ENCODE peak calls at places on chromosomes 16 and 17, in five cellular contexts. One of them, this sample, is unnamed.

GRCh38 chr16:2762711-2763110 is 10.3 kb downstream of the SRRM2 start:
- DNase-seq in IMR-90: no peak
- DNase-seq in adrenal gland: no peak
- DNase-seq in stomach: no peak
- DNase-seq in breast epithelium: no peak
- DNase-seq in this sample: no peak

GRCh38 chr17:80678621-80679020 is 134.0 kb downstream of the RPTOR start:
- DNase-seq in stomach: no peak
- DNase-seq in breast epithelium: no peak
- DNase-seq in adrenal gland: no peak
- DNase-seq in IMR-90: peak
- DNase-seq in this sample: no peak

GRCh38 chr16:27330542-27330941 is 16.8 kb downstream of the IL4R start:
- DNase-seq in breast epithelium: peak
- DNase-seq in IMR-90: peak
- DNase-seq in stomach: no peak
- DNase-seq in adrenal gland: peak
- DNase-seq in this sample: peak

GRCh38 chr17:7056386-7056785 is 12.5 kb upstream of the SLC16A11 start:
- DNase-seq in IMR-90: no peak
- DNase-seq in stomach: no peak
- DNase-seq in breast epithelium: no peak
- DNase-seq in adrenal gland: no peak
- DNase-seq in this sample: no peak

GRCh38 chr16:30053376-30054015 is 12.1 kb upstream of the ALDOA start:
- DNase-seq in adrenal gland: no peak
- DNase-seq in IMR-90: peak
- DNase-seq in stomach: no peak
- DNase-seq in breast epithelium: no peak
- DNase-seq in this sample: no peak

GRCh38 chr17:76568771-76569170 is 16.9 kb downstream of the ST6GALNAC2 start:
- DNase-seq in adrenal gland: no peak
- DNase-seq in stomach: no peak
- DNase-seq in IMR-90: no peak
- DNase-seq in breast epithelium: no peak
- DNase-seq in this sample: no peak

GRCh38 chr17:7707446-7707845 is 2.4 kb downstream of the EFNB3 start:
- DNase-seq in adrenal gland: no peak
- DNase-seq in stomach: no peak
- DNase-seq in breast epithelium: no peak
- DNase-seq in IMR-90: no peak
- DNase-seq in this sample: no peak

GRCh38 chr16:84844049-84844350 is 24.2 kb downstream of the CRISPLD2 start:
- DNase-seq in adrenal gland: no peak
- DNase-seq in breast epithelium: peak
- DNase-seq in IMR-90: no peak
- DNase-seq in stomach: no peak
- DNase-seq in this sample: no peak

GRCh38 chr16:11667824-11668589 is at the start of gene SNN:
- DNase-seq in stomach: peak
- DNase-seq in adrenal gland: peak
- DNase-seq in breast epithelium: peak
- DNase-seq in IMR-90: peak
- DNase-seq in this sample: peak

GRCh38 chr16:71537643-71538042 is 11.4 kb downstream of the CHST4 start:
- DNase-seq in stomach: no peak
- DNase-seq in adrenal gland: peak
- DNase-seq in breast epithelium: no peak
- DNase-seq in IMR-90: peak
- DNase-seq in this sample: no peak

GRCh38 chr16:49857423-49858181 is 1.7 kb upstream of the ZNF423 start:
- DNase-seq in adrenal gland: peak
- DNase-seq in breast epithelium: no peak
- DNase-seq in IMR-90: peak
- DNase-seq in stomach: peak
- DNase-seq in this sample: no peak

GRCh38 chr17:5100832-5101231 is 10.8 kb downstream of the ZNF232 start:
- DNase-seq in breast epithelium: no peak
- DNase-seq in IMR-90: no peak
- DNase-seq in stomach: no peak
- DNase-seq in adrenal gland: no peak
- DNase-seq in this sample: no peak

GRCh38 chr17:73823684-73824083 is 179.4 kb upstream of the SDK2 start:
- DNase-seq in IMR-90: no peak
- DNase-seq in stomach: no peak
- DNase-seq in breast epithelium: no peak
- DNase-seq in adrenal gland: no peak
- DNase-seq in this sample: no peak

GRCh38 chr16:84579936-84580335 is 37.9 kb downstream of the COTL1 start:
- DNase-seq in IMR-90: no peak
- DNase-seq in stomach: peak
- DNase-seq in adrenal gland: no peak
- DNase-seq in breast epithelium: no peak
- DNase-seq in this sample: no peak

GRCh38 chr16:70710422-70711210 is 24.8 kb upstream of the MTSS2 start:
- DNase-seq in adrenal gland: no peak
- DNase-seq in breast epithelium: no peak
- DNase-seq in stomach: no peak
- DNase-seq in IMR-90: no peak
- DNase-seq in this sample: no peak

GRCh38 chr17:1271020-1271423 is 778 bp downstream of the BHLHA9 start:
- DNase-seq in IMR-90: no peak
- DNase-seq in breast epithelium: no peak
- DNase-seq in adrenal gland: no peak
- DNase-seq in stomach: no peak
- DNase-seq in this sample: no peak

GRCh38 chr17:75271233-75271954 is 363 bp upstream of the MIF4GD start:
- DNase-seq in breast epithelium: peak
- DNase-seq in IMR-90: no peak
- DNase-seq in stomach: peak
- DNase-seq in adrenal gland: peak
- DNase-seq in this sample: peak

GRCh38 chr17:17957584-17957916 is 14.7 kb downstream of the TOM1L2 start:
- DNase-seq in IMR-90: no peak
- DNase-seq in stomach: no peak
- DNase-seq in breast epithelium: no peak
- DNase-seq in adrenal gland: no peak
- DNase-seq in this sample: no peak

GRCh38 chr17:31425646-31426045 is 34.2 kb downstream of the RAB11FIP4 start:
- DNase-seq in breast epithelium: no peak
- DNase-seq in IMR-90: no peak
- DNase-seq in adrenal gland: peak
- DNase-seq in stomach: no peak
- DNase-seq in this sample: no peak

GRCh38 chr17:27319536-27320221 is 25.8 kb downstream of the WSB1 start:
- DNase-seq in stomach: peak
- DNase-seq in IMR-90: peak
- DNase-seq in breast epithelium: peak
- DNase-seq in adrenal gland: peak
- DNase-seq in this sample: peak

GRCh38 chr16:89606006-89606405 is 7.4 kb upstream of the DPEP1 start:
- DNase-seq in IMR-90: no peak
- DNase-seq in breast epithelium: no peak
- DNase-seq in adrenal gland: no peak
- DNase-seq in stomach: no peak
- DNase-seq in this sample: no peak

GRCh38 chr17:2980211-2980903 is 83.0 kb downstream of the OR1D5 start:
- DNase-seq in IMR-90: no peak
- DNase-seq in breast epithelium: peak
- DNase-seq in adrenal gland: no peak
- DNase-seq in stomach: no peak
- DNase-seq in this sample: no peak

GRCh38 chr17:76304226-76305134 is 3.6 kb downstream of the QRICH2 start:
- DNase-seq in adrenal gland: no peak
- DNase-seq in stomach: no peak
- DNase-seq in breast epithelium: no peak
- DNase-seq in IMR-90: no peak
- DNase-seq in this sample: no peak

GRCh38 chr17:38925263-38925995 is at the start of gene LASP1NB:
- DNase-seq in adrenal gland: peak
- DNase-seq in stomach: peak
- DNase-seq in IMR-90: peak
- DNase-seq in breast epithelium: no peak
- DNase-seq in this sample: no peak

GRCh38 chr17:78915872-78916632 is 9.1 kb downstream of the TIMP2 start:
- DNase-seq in adrenal gland: peak
- DNase-seq in stomach: peak
- DNase-seq in breast epithelium: no peak
- DNase-seq in IMR-90: no peak
- DNase-seq in this sample: no peak

GRCh38 chr17:2064980-2065785 is 10.3 kb downstream of the HIC1 start:
- DNase-seq in adrenal gland: peak
- DNase-seq in stomach: no peak
- DNase-seq in breast epithelium: no peak
- DNase-seq in IMR-90: peak
- DNase-seq in this sample: no peak

GRCh38 chr16:4487955-4488481 is 11.8 kb downstream of the HMOX2 start:
- DNase-seq in IMR-90: peak
- DNase-seq in breast epithelium: no peak
- DNase-seq in stomach: peak
- DNase-seq in adrenal gland: no peak
- DNase-seq in this sample: no peak

GRCh38 chr17:2289878-2290478 is 13.6 kb downstream of the SMG6 start:
- DNase-seq in breast epithelium: no peak
- DNase-seq in adrenal gland: no peak
- DNase-seq in stomach: no peak
- DNase-seq in IMR-90: peak
- DNase-seq in this sample: no peak

GRCh38 chr17:50219939-50220465 is 18.6 kb upstream of the COL1A1 start:
- DNase-seq in stomach: no peak
- DNase-seq in adrenal gland: peak
- DNase-seq in IMR-90: peak
- DNase-seq in breast epithelium: no peak
- DNase-seq in this sample: no peak

DNA sequence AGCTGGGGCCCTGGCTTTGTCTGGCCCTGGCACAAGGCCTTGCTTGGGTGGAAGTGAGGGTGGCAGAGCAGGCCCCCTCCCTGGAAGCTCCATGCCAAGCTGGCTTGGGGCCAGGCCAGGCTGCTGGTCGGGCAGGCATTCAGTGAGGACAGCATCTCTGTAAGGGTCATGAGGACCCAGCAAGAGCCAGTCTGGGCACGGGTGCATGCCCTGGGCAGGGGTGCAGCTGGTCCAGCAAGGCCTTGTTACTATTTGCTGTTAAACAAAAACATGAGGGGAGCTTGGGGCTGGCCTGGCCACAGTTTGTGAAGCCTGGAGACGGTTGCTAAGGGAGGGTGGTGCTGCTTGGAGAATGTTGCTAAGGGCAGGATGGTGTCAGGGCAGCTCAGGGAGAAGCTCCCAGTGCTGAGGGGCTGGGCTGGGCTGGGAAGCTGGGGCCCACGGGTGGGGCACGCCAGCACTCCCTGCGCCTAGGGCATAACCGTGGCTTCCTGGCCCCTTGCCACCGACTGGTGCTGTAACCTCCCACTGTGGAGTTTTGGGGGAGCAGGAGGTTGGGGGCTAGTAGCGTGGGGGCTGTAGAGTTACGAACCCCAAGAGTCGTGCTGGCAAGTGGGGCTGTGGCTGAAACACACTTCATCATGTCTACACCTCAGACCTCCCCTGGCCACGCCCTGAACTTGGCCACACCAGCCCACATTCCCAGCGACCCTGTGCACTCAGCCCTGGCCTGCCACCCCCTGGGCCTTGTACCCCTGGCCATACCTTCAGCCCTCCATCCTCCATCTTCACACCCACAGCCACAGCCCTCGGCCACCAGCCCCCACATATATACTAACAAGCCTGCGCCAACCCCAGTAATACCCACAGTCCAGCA is 1.6 kb downstream of the TPPP3 start:
- DNase-seq in adrenal gland: peak
- DNase-seq in IMR-90: no peak
- DNase-seq in stomach: no peak
- DNase-seq in breast epithelium: no peak
- DNase-seq in this sample: no peak
- TF ChIP-seq POLR2A in adrenal gland: no peak
- TF ChIP-seq POLR2A in IMR-90: no peak
- TF ChIP-seq POLR2A in stomach: no peak
- TF ChIP-seq POLR2A in breast epithelium: no peak
- TF ChIP-seq POLR2A in this sample: no peak

GRCh38 chr17:82339634-82340580 is 6.3 kb upstream of the SECTM1 start:
- DNase-seq in IMR-90: no peak
- DNase-seq in stomach: no peak
- DNase-seq in breast epithelium: no peak
- DNase-seq in adrenal gland: no peak
- DNase-seq in this sample: no peak
- H3K27ac ChIP-seq in IMR-90: peak
- H3K27ac ChIP-seq in stomach: peak
- H3K27ac ChIP-seq in breast epithelium: peak
- H3K27ac ChIP-seq in adrenal gland: no peak
- H3K27ac ChIP-seq in this sample: no peak

DNA sequence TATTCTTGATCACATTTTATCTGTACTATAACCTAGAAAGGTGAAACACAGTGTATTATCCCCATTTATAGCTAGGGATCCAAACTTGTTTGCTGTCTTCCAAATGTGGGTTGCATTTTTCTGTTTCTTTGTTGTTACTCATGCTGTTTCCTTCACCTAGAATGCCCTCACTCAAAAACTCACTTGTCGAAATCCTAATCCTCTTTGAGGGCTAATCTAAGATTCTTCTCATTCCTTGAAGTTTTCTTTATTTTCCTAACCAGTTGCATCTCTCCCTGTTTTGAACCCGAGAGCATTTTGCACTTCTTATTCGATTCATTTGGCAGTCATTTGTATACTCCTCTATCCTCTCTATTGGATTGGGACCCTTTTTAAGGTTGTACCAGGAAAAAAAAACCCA is 9.6 kb downstream of the CALCOCO2 start:
- DNase-seq in breast epithelium: no peak
- DNase-seq in stomach: no peak
- DNase-seq in adrenal gland: no peak
- DNase-seq in IMR-90: no peak
- DNase-seq in this sample: no peak
- TF ChIP-seq POLR2A in breast epithelium: no peak
- TF ChIP-seq POLR2A in stomach: no peak
- TF ChIP-seq POLR2A in adrenal gland: no peak
- TF ChIP-seq POLR2A in IMR-90: no peak
- TF ChIP-seq POLR2A in this sample: no peak

DNA sequence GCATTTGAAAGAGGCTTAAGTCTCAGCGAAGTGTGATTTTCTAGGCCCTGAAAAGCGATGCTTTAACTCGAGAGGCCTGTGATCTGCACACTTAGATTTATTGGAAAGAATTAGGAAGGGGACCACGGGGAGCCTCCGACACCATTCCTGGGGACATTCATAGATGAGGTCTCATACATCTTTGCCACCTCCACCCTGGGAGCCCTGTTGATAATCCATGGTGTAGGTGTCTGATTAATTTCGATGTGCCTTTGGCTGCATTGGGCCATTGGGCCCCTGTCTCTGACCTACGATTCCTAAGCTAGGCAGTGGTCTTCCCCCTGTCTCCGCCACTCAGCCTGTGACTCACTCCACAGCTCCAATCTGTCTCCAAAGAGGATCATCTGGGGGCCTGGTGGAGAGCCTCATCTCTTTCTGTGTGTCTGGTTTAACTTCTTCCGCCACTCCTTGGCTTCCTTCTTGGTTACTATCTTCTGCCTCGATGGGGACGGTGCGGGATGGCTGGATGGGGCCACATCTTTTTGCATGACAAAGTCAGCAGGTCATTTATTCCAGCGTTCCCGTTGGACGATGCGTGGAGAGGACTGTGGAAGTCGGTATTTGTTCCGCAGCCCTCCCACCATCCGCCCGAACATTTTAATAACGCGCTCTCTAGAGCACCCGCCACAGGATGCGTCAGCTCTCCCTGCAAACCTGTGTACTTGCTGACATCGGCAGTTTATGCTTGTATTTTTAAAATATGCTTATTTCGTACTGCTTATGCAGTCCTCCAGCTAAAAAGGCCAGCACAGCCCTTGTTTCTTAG is 109.3 kb downstream of the IRX3 start:
- DNase-seq in stomach: no peak
- DNase-seq in IMR-90: no peak
- DNase-seq in adrenal gland: no peak
- DNase-seq in breast epithelium: no peak
- DNase-seq in this sample: no peak
- H3K27ac ChIP-seq in stomach: no peak
- H3K27ac ChIP-seq in IMR-90: no peak
- H3K27ac ChIP-seq in adrenal gland: no peak
- H3K27ac ChIP-seq in breast epithelium: peak
- H3K27ac ChIP-seq in this sample: no peak

This sample was measured in tibial nerve.